ENCODE peak calls at places on chromosomes 1 and 21, in six cellular contexts. X is effector memory CD8-positive, alpha-beta T cell; K is HEK293T; F is midbrain; G is pancreas; A is Right ventricle myocardium superior. Z is an unnamed sample.

GRCh38 chr1:46302091-46303037 is 1.1 kb downstream of the LRRC41 start:
- DNase-seq in X (peak; percentile 36), G (peak; percentile 71), K (no peak), A (peak; percentile 59), F (peak; percentile 70), Z (peak; percentile 27)

GRCh38 chr21:45252448-45252925 is 35.2 kb downstream of the POFUT2 start:
- DNase-seq in K (no peak), A (no peak), F (no peak), X (no peak), G (no peak), Z (no peak)

GRCh38 chr1:114346480-114347029 is 164.4 kb downstream of the TRIM33 start:
- DNase-seq in A (peak; percentile 98), X (peak; percentile 98), K (peak; percentile 98), F (peak; percentile 97), G (peak; percentile 97), Z (peak; percentile 95)

GRCh38 chr1:9942399-9942938 is 722 bp downstream of the LZIC start:
- DNase-seq in G (no peak), A (no peak), K (peak; percentile 57), X (peak; percentile 4), F (peak; percentile 9), Z (peak; percentile 64)

GRCh38 chr1:160428655-160429054 is 28.3 kb downstream of the VANGL2 start:
- DNase-seq in X (no peak), A (peak; percentile 65), G (no peak), K (peak; percentile 66), F (peak; percentile 30), Z (peak; percentile 78)

GRCh38 chr1:4004635-4005430 is 104.8 kb upstream of the C1orf174 start:
- DNase-seq in X (no peak), F (no peak), G (no peak), A (no peak), K (no peak), Z (no peak)

GRCh38 chr1:201681375-201681774 is 142.4 kb downstream of the NAV1 start:
- DNase-seq in K (no peak), A (peak; percentile 62), F (no peak), G (no peak), X (no peak), Z (no peak)

GRCh38 chr1:41175546-41175945 is 66.6 kb downstream of the SCMH1 start:
- DNase-seq in A (no peak), F (no peak), X (no peak), G (no peak), K (no peak), Z (no peak)

GRCh38 chr1:154906621-154907081 is 29.9 kb downstream of the PMVK start:
- DNase-seq in A (no peak), G (no peak), F (no peak), X (no peak), K (peak; percentile 14), Z (peak; percentile 17)

GRCh38 chr1:90850181-90850924 is 133.3 kb upstream of the BARHL2 start:
- DNase-seq in F (no peak), X (no peak), K (peak; percentile 54), G (peak; percentile 27), A (peak; percentile 51), Z (peak; percentile 57)

GRCh38 chr1:82777240-82777639 is 976.5 kb downstream of the ADGRL2 start:
- DNase-seq in K (no peak), F (no peak), A (no peak), G (no peak), X (no peak), Z (no peak)

GRCh38 chr1:246631426-246631825 is 65.2 kb downstream of the CNST start:
- DNase-seq in K (no peak), X (no peak), F (no peak), G (no peak), A (no peak), Z (no peak)